ENCODE peak calls at places on chromosomes 16 and 17, in nine cellular contexts. M is MCF 10A, F is testis, P is RWPE1, J is nephron progenitor cell, Z is mucosa of descending colon, X is fibroblast of villous mesenchyme, K is neural crest cell, N is OCI-LY7. R is an unnamed sample.
A peak's percentile ranks its signal among the peaks of the same experiment; 100 is the strongest.

GRCh38 chr16:23286131-23286532 is 16.0 kb upstream of the SCNN1B start:
- DNase-seq in M (peak; percentile 68), F (no peak), P (peak; percentile 63), J (no peak), Z (no peak), X (no peak), K (no peak), N (no peak), R (peak; percentile 3)

GRCh38 chr17:73566905-73567782 is 77.1 kb downstream of the SDK2 start:
- DNase-seq in M (no peak), F (no peak), P (no peak), J (no peak), Z (no peak), X (no peak), K (no peak), N (peak; percentile 61), R (no peak)

GRCh38 chr17:1110844-1111598 is 68.8 kb downstream of the ABR start:
- DNase-seq in M (peak; percentile 94), F (no peak), P (peak; percentile 71), J (no peak), Z (peak; percentile 82), X (peak; percentile 57), K (no peak), N (no peak), R (peak; percentile 75)

GRCh38 chr17:42325026-42325425 is 36.7 kb downstream of the STAT5A start:
- DNase-seq in M (peak; percentile 92), F (no peak), P (peak; percentile 87), J (no peak), Z (no peak), X (peak; percentile 72), K (no peak), N (no peak), R (peak; percentile 64)

GRCh38 chr17:38798614-38799500 is 499 bp downstream of the PIP4K2B start:
- DNase-seq in M (peak; percentile 22), F (peak; percentile 53), P (peak; percentile 48), J (no peak), Z (peak; percentile 71), X (peak; percentile 58), K (peak; percentile 21), N (no peak), R (peak; percentile 53)

GRCh38 chr17:59220328-59221158 is at the start of gene GDPD1:
- DNase-seq in M (peak; percentile 91), F (peak; percentile 96), P (peak; percentile 96), J (peak; percentile 98), Z (peak; percentile 98), X (peak; percentile 91), K (peak; percentile 95), N (peak; percentile 97), R (peak; percentile 95)

GRCh38 chr17:76691379-76692191 is 19.2 kb downstream of the MXRA7 start:
- DNase-seq in M (no peak), F (no peak), P (no peak), J (no peak), Z (no peak), X (no peak), K (no peak), N (no peak), R (no peak)

GRCh38 chr16:88773812-88774291 is 11.2 kb downstream of the PIEZO1 start:
- DNase-seq in M (no peak), F (no peak), P (no peak), J (peak; percentile 75), Z (no peak), X (peak; percentile 87), K (no peak), N (no peak), R (peak; percentile 43)

GRCh38 chr17:78988152-78988551 is 8.4 kb upstream of the LGALS3BP start:
- DNase-seq in M (no peak), F (no peak), P (no peak), J (no peak), Z (no peak), X (no peak), K (no peak), N (no peak), R (no peak)

GRCh38 chr17:75843577-75844529 is at the start of gene UNC13D:
- DNase-seq in M (peak; percentile 60), F (peak; percentile 30), P (no peak), J (no peak), Z (peak; percentile 70), X (peak; percentile 25), K (no peak), N (peak; percentile 57), R (no peak)

GRCh38 chr17:61208301-61209098 is 191.1 kb upstream of the TBX2 start:
- DNase-seq in M (no peak), F (no peak), P (no peak), J (no peak), Z (no peak), X (peak; percentile 87), K (no peak), N (no peak), R (peak; percentile 67)

GRCh38 chr17:35018814-35019213 is 38.5 kb downstream of the LIG3 start:
- DNase-seq in M (no peak), F (no peak), P (no peak), J (no peak), Z (no peak), X (no peak), K (no peak), N (no peak), R (no peak)

GRCh38 chr16:16021988-16022682 is 72.7 kb downstream of the ABCC1 start:
- DNase-seq in M (peak; percentile 97), F (peak; percentile 96), P (peak; percentile 98), J (peak; percentile 84), Z (peak; percentile 86), X (peak; percentile 96), K (no peak), N (peak; percentile 60), R (peak; percentile 95)

GRCh38 chr16:5041604-5042133 is 7.9 kb upstream of the NAGPA start:
- DNase-seq in M (peak; percentile 28), F (no peak), P (peak; percentile 54), J (no peak), Z (no peak), X (peak; percentile 45), K (no peak), N (no peak), R (peak; percentile 43)

GRCh38 chr17:57972151-57972550 is 15.9 kb downstream of the VEZF1 start:
- DNase-seq in M (no peak), F (no peak), P (no peak), J (no peak), Z (no peak), X (no peak), K (no peak), N (no peak), R (no peak)

GRCh38 chr17:57671546-57672204 is 73.4 kb downstream of the CCDC182 start:
- DNase-seq in M (peak; percentile 75), F (peak; percentile 79), P (peak; percentile 72), J (peak; percentile 78), Z (peak; percentile 72), X (peak; percentile 81), K (peak; percentile 65), N (peak; percentile 88), R (peak; percentile 81)

GRCh38 chr16:71754652-71755051 is 30.2 kb upstream of the PHLPP2 start:
- DNase-seq in M (no peak), F (no peak), P (no peak), J (no peak), Z (no peak), X (no peak), K (no peak), N (no peak), R (no peak)

GRCh38 chr17:17518019-17518418 is 21.8 kb upstream of the RASD1 start:
- DNase-seq in M (no peak), F (no peak), P (no peak), J (peak; percentile 26), Z (no peak), X (no peak), K (no peak), N (no peak), R (no peak)

DNA sequence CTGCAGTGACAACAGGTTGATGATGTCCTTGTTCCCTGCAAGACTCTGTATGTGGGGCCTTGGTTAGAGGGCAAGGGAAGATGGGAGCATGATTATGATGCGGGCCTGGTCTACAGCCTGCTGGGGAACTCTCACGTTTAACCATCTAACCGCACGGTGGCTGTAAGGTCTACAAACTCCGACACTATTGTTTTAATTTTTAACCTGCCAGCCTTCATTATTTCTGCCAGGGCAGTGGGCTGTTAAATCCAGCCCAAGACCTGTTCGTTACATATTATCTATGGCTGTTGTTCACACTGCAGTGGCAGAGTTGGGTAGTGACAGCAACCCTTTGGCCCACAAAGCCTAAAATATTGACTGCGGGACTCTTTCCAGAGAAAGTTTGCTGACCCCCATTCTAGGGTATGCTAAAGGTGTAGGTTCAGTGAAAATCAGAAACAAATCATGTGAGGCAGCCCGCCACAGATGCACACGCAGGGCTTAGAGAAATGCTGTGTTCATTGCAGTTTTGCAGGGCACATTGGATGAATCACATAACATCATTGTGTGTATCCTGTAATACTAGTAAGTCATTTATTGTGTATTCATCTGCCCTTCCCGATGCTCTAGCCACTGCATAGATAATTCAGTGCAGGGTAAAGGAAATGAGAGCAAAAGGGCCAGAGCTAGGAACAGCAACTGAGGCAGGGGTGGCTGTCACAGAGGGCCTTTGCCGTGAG is 14.3 kb downstream of the SNX29 start:
- DNase-seq in M (no peak), F (no peak), P (no peak), J (no peak), Z (no peak), X (no peak), K (no peak), N (no peak), R (no peak)
- TF ChIP-seq CTCF in M (no peak), F (no peak), P (no peak), J (no peak), Z (no peak), X (no peak), K (no peak), N (no peak), R (no peak)

GRCh38 chr17:15171433-15172047 is 93.6 kb downstream of the PMP22 start:
- DNase-seq in M (peak; percentile 80), F (peak; percentile 63), P (peak; percentile 55), J (peak; percentile 80), Z (peak; percentile 61), X (peak; percentile 64), K (peak; percentile 82), N (peak; percentile 56), R (peak; percentile 91)
- TF ChIP-seq CTCF in M (peak; percentile 81), F (peak; percentile 66), P (peak; percentile 78), J (peak; percentile 93), Z (peak; percentile 58), X (peak; percentile 94), K (peak; percentile 85), N (peak; percentile 85), R (peak; percentile 98)

DNA sequence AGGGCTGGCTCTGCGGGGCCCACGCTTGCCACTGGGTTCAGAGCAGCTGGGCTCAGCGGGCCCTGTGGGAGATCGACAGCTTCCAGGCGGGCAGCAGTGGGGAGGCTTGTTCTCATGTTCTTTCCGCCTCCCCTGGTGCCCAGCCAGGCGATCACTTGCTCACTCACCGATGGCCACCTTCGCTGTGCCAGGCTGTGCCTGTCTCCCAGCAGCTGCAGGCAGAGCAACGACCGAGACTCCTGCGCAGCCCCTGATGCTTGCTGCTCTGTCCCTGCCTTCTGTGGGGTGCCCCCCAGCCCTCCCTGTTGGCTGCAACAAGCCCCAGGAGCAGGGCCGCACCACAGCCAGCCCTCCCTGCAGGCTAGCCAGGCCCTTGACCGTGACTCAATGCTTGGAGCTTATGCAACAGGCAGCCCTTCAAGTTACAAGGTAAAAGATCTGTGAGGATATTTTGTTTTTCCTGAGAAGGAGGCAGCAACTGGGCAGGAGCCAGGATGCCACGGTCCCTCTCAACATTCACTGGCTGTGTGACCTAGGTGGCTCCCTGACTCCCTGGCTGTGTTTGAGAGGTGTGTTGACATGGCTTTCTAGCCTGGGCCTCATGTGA is 9.6 kb upstream of the SPNS2 start:
- DNase-seq in M (peak; percentile 21), F (no peak), P (peak; percentile 36), J (no peak), Z (no peak), X (no peak), K (no peak), N (no peak), R (peak; percentile 25)
- TF ChIP-seq CTCF in M (no peak), F (no peak), P (no peak), J (no peak), Z (no peak), X (no peak), K (no peak), N (no peak), R (no peak)

GRCh38 chr16:17258848-17259713 is 211.7 kb downstream of the XYLT1 start:
- DNase-seq in M (no peak), F (no peak), P (no peak), J (no peak), Z (no peak), X (peak; percentile 9), K (no peak), N (peak; percentile 64), R (no peak)
- TF ChIP-seq CTCF in M (no peak), F (no peak), P (no peak), J (no peak), Z (no peak), X (no peak), K (no peak), N (peak; percentile 66), R (no peak)